ENCODE peak calls at places on chromosomes 13 and 19, in seven cellular contexts. M, K, B, O, G, I and X are unnamed samples.

GRCh38 chr13:75271851-75272250 is 210.1 kb downstream of the TBC1D4 start:
- DNase-seq in K (no peak), M (no peak), G (no peak), O (no peak), B (no peak), I (no peak), X (no peak)

GRCh38 chr13:42041684-42042035 is 6.8 kb upstream of the DGKH start:
- DNase-seq in I (peak), G (peak), M (no peak), B (no peak), O (peak), K (peak), X (peak)

GRCh38 chr19:6064016-6064702 is 46.1 kb downstream of the RFX2 start:
- DNase-seq in B (no peak), G (no peak), K (no peak), I (no peak), M (no peak), O (no peak), X (no peak)

GRCh38 chr13:98746968-98747367 is 5.5 kb downstream of the SLC15A1 start:
- DNase-seq in G (peak), I (no peak), K (no peak), B (no peak), M (no peak), O (no peak), X (no peak)

GRCh38 chr13:29522044-29522685 is 73.3 kb downstream of the SLC7A1 start:
- DNase-seq in O (no peak), K (no peak), G (no peak), M (no peak), B (no peak), I (no peak), X (no peak)

GRCh38 chr13:100363351-100363750 is 225.2 kb downstream of the GGACT start:
- DNase-seq in G (no peak), O (no peak), M (no peak), K (no peak), B (no peak), I (no peak), X (no peak)

GRCh38 chr13:96020155-96020575 is 33.0 kb downstream of the UGGT2 start:
- DNase-seq in M (no peak), K (no peak), G (peak), I (no peak), O (peak), B (no peak), X (peak)

GRCh38 chr13:39527961-39528720 is 74.9 kb downstream of the LHFPL6 start:
- DNase-seq in O (no peak), K (no peak), I (peak), G (no peak), B (no peak), M (no peak), X (no peak)

GRCh38 chr13:84393981-84394625 is 511.8 kb upstream of the SLITRK1 start:
- DNase-seq in I (no peak), K (no peak), G (no peak), O (no peak), B (no peak), M (no peak), X (no peak)

GRCh38 chr19:41740415-41741243 is 14.7 kb upstream of the CEACAM6 start:
- DNase-seq in O (no peak), K (no peak), I (no peak), G (no peak), M (no peak), B (no peak), X (no peak)

GRCh38 chr19:38840583-38840968 is 9.0 kb upstream of the ECH1 start:
- DNase-seq in K (no peak), G (no peak), I (no peak), O (no peak), B (no peak), M (no peak), X (no peak)

GRCh38 chr13:110187501-110188161 is 119.3 kb downstream of the COL4A1 start:
- DNase-seq in B (no peak), G (peak), I (no peak), O (no peak), M (no peak), K (no peak), X (no peak)

GRCh38 chr19:36259211-36259610 is 44.3 kb downstream of the ZNF146 start:
- DNase-seq in I (peak), O (no peak), M (no peak), G (no peak), K (no peak), B (no peak), X (no peak)

GRCh38 chr13:26051231-26052135 is at the start of gene SHISA2:
- DNase-seq in O (peak), G (peak), K (peak), I (peak), B (peak), M (peak), X (peak)

GRCh38 chr13:19862511-19863313 is 737 bp downstream of the ZMYM5 start:
- DNase-seq in M (peak), K (peak), B (peak), I (peak), O (peak), G (peak), X (peak)

GRCh38 chr13:107348931-107349330 is 781.0 kb upstream of the ARGLU1 start:
- DNase-seq in B (no peak), M (no peak), O (no peak), K (no peak), I (no peak), G (no peak), X (no peak)

GRCh38 chr13:59444210-59444857 is 719.4 kb downstream of the DIAPH3 start:
- DNase-seq in I (no peak), G (no peak), K (no peak), B (no peak), M (no peak), O (no peak), X (no peak)

GRCh38 chr19:17303167-17303939 is at the start of gene ABHD8:
- DNase-seq in G (peak), M (peak), B (peak), K (peak), O (peak), I (peak), X (peak)

GRCh38 chr13:77521595-77522367 is 13.7 kb upstream of the SCEL start:
- DNase-seq in K (no peak), G (peak), B (no peak), O (peak), M (no peak), I (no peak), X (peak)

GRCh38 chr13:79490846-79491245 is 9.9 kb downstream of the NDFIP2 start:
- DNase-seq in M (no peak), O (no peak), I (no peak), K (no peak), G (no peak), B (no peak), X (no peak)

GRCh38 chr19:1941146-1942077 is at the start of gene CSNK1G2:
- DNase-seq in M (no peak), O (no peak), B (no peak), G (no peak), I (no peak), K (no peak), X (no peak)

GRCh38 chr19:17293605-17294004 is 9.6 kb downstream of the ABHD8 start:
- DNase-seq in I (no peak), M (no peak), G (no peak), B (no peak), O (no peak), K (no peak), X (no peak)

GRCh38 chr13:29702912-29703351 is 107.4 kb upstream of the SLC7A1 start:
- DNase-seq in M (no peak), O (peak), K (no peak), B (no peak), I (peak), G (no peak), X (peak)

GRCh38 chr13:41075034-41075433 is 13.7 kb downstream of the WBP4 start:
- DNase-seq in M (peak), B (peak), O (peak), I (no peak), K (peak), G (no peak), X (no peak)

GRCh38 chr19:9538183-9539058 is at the start of gene ZNF426:
- DNase-seq in K (peak), M (peak), B (peak), O (peak), I (peak), G (peak), X (peak)

GRCh38 chr13:99296270-99296865 is 10.8 kb downstream of the GPR183 start:
- DNase-seq in G (no peak), B (no peak), I (no peak), O (no peak), K (no peak), M (no peak), X (no peak)

GRCh38 chr19:492091-492531 is 4.2 kb upstream of the MADCAM1 start:
- DNase-seq in M (peak), I (no peak), O (no peak), G (no peak), B (peak), K (peak), X (peak)

GRCh38 chr13:46402178-46402577 is 15.1 kb upstream of the RUBCNL start:
- DNase-seq in K (no peak), G (no peak), I (no peak), M (no peak), O (no peak), B (no peak), X (no peak)

GRCh38 chr19:43983544-43983911 is 460 bp upstream of the ZNF155 start:
- DNase-seq in K (no peak), O (no peak), B (no peak), M (no peak), G (no peak), I (no peak), X (no peak)

GRCh38 chr13:97043302-97043701 is 49.0 kb upstream of the OXGR1 start:
- DNase-seq in I (no peak), B (no peak), O (no peak), G (no peak), K (no peak), M (no peak), X (no peak)

GRCh38 chr13:41611385-41611784 is 154.0 kb downstream of the RGCC start:
- DNase-seq in I (no peak), K (no peak), B (no peak), G (no peak), O (no peak), M (no peak), X (no peak)